ENCODE peak calls at places on chromosomes 13 and 19, in ten cellular contexts. C, D, L, W, Q, X, F, N, A and H are unnamed samples.

GRCh38 chr13:36880961-36881360 is 39.1 kb downstream of the SMAD9 start:
- DNase-seq in L (no peak), D (no peak), Q (no peak), F (no peak), X (no peak), W (no peak), A (no peak), C (no peak), N (no peak), H (no peak)

GRCh38 chr19:53424968-53425597 is 6.7 kb upstream of the ZNF761 start:
- DNase-seq in C (peak), A (peak), X (peak), N (peak), W (no peak), L (peak), Q (peak), D (peak), F (peak), H (peak)

GRCh38 chr19:54481326-54481930 is 8.3 kb upstream of the CDC42EP5 start:
- DNase-seq in W (no peak), D (peak), F (peak), L (no peak), A (no peak), N (no peak), Q (peak), X (peak), C (peak), H (no peak)

GRCh38 chr19:35266904-35267817 is 1.6 kb upstream of the USF2 start:
- DNase-seq in F (no peak), Q (peak), N (no peak), W (no peak), L (no peak), C (peak), A (no peak), X (no peak), D (peak), H (peak)

GRCh38 chr19:20414133-20414532 is 151.4 kb downstream of the ZNF737 start:
- DNase-seq in A (no peak), C (no peak), Q (no peak), N (no peak), L (no peak), D (no peak), W (no peak), X (no peak), F (peak), H (no peak)

GRCh38 chr13:35978607-35979316 is 152.4 kb downstream of the DCLK1 start:
- DNase-seq in N (peak), C (peak), D (no peak), F (peak), L (no peak), A (no peak), Q (no peak), X (peak), W (no peak), H (peak)

GRCh38 chr19:4229179-4229931 is at the start of gene EBI3:
- DNase-seq in F (peak), D (no peak), W (no peak), L (peak), N (peak), Q (peak), A (no peak), X (no peak), C (no peak), H (peak)

GRCh38 chr13:41533676-41534075 is 76.3 kb downstream of the RGCC start:
- DNase-seq in Q (no peak), F (no peak), N (no peak), C (no peak), A (no peak), W (no peak), X (no peak), D (no peak), L (no peak), H (peak)

GRCh38 chr13:89514534-89515312 is 1832.8 kb upstream of the MIR17HG start:
- DNase-seq in F (peak), X (no peak), A (no peak), N (no peak), Q (no peak), C (peak), W (no peak), L (no peak), D (no peak), H (no peak)